ENCODE peak calls at places on chromosomes 6 and 20, in nine cellular contexts. X, A, H, L, U, I, Y, R and D are unnamed samples.

GRCh38 chr6:37048851-37049734 is 43.6 kb downstream of the FGD2 start:
- DNase-seq in X (no peak), A (no peak), H (peak), L (no peak), U (peak), I (no peak), Y (peak), R (peak), D (peak)

GRCh38 chr20:24970743-24971142 is 21.7 kb downstream of the CST7 start:
- DNase-seq in X (no peak), A (peak), H (no peak), L (no peak), U (no peak), I (no peak), Y (no peak), R (no peak), D (no peak)

GRCh38 chr6:39102024-39102820 is 12.8 kb downstream of the SAYSD1 start:
- DNase-seq in X (no peak), A (no peak), H (no peak), L (no peak), U (peak), I (no peak), Y (no peak), R (peak), D (no peak)

GRCh38 chr6:163596174-163596573 is 181.7 kb downstream of the QKI start:
- DNase-seq in X (no peak), A (no peak), H (no peak), L (no peak), U (no peak), I (no peak), Y (no peak), R (no peak), D (no peak)

GRCh38 chr6:31498748-31499147 is 803 bp downstream of the MICB start:
- DNase-seq in X (no peak), A (peak), H (no peak), L (no peak), U (no peak), I (no peak), Y (no peak), R (no peak), D (no peak)

GRCh38 chr20:49400410-49400809 is 82.1 kb downstream of the KCNB1 start:
- DNase-seq in X (no peak), A (peak), H (peak), L (no peak), U (no peak), I (no peak), Y (no peak), R (no peak), D (no peak)

GRCh38 chr6:162960674-162961457 is 233.1 kb downstream of the PACRG start:
- DNase-seq in X (no peak), A (no peak), H (no peak), L (no peak), U (no peak), I (no peak), Y (no peak), R (no peak), D (no peak)

GRCh38 chr6:10465633-10466499 is 51.0 kb upstream of the TFAP2A start:
- DNase-seq in X (no peak), A (no peak), H (no peak), L (peak), U (peak), I (no peak), Y (no peak), R (peak), D (no peak)

GRCh38 chr20:48763183-48764030 is 64.4 kb downstream of the PREX1 start:
- DNase-seq in X (no peak), A (no peak), H (no peak), L (no peak), U (no peak), I (no peak), Y (no peak), R (no peak), D (no peak)

GRCh38 chr6:37047933-37048850 is 42.7 kb downstream of the FGD2 start:
- DNase-seq in X (no peak), A (no peak), H (no peak), L (no peak), U (no peak), I (no peak), Y (no peak), R (no peak), D (no peak)

GRCh38 chr20:4226330-4227084 is 211.1 kb upstream of the RNF24 start:
- DNase-seq in X (no peak), A (no peak), H (no peak), L (no peak), U (no peak), I (no peak), Y (no peak), R (no peak), D (no peak)

GRCh38 chr6:7235712-7236311 is 77.2 kb downstream of the SSR1 start:
- DNase-seq in X (no peak), A (no peak), H (no peak), L (no peak), U (no peak), I (no peak), Y (no peak), R (peak), D (no peak)

GRCh38 chr6:139640453-139640852 is 266.0 kb upstream of the CITED2 start:
- DNase-seq in X (no peak), A (no peak), H (no peak), L (peak), U (peak), I (no peak), Y (peak), R (no peak), D (no peak)

GRCh38 chr20:50056408-50056926 is 56.5 kb downstream of the UBE2V1 start:
- DNase-seq in X (no peak), A (no peak), H (no peak), L (no peak), U (no peak), I (no peak), Y (no peak), R (no peak), D (no peak)

GRCh38 chr6:37920667-37921066 is 101.1 kb downstream of the ZFAND3 start:
- DNase-seq in X (no peak), A (no peak), H (no peak), L (no peak), U (no peak), I (no peak), Y (no peak), R (no peak), D (no peak)

GRCh38 chr20:10474606-10475184 is 39.6 kb downstream of the SLX4IP start:
- DNase-seq in X (no peak), A (peak), H (peak), L (peak), U (no peak), I (no peak), Y (no peak), R (no peak), D (no peak)

GRCh38 chr20:52649727-52650126 is 322.4 kb upstream of the TSHZ2 start:
- DNase-seq in X (no peak), A (no peak), H (no peak), L (no peak), U (no peak), I (no peak), Y (no peak), R (no peak), D (no peak)

GRCh38 chr6:139531148-139531547 is 156.7 kb upstream of the CITED2 start:
- DNase-seq in X (no peak), A (no peak), H (no peak), L (no peak), U (peak), I (no peak), Y (no peak), R (no peak), D (peak)

GRCh38 chr20:46569961-46570360 is 19.5 kb upstream of the OCSTAMP start:
- DNase-seq in X (no peak), A (no peak), H (no peak), L (no peak), U (no peak), I (no peak), Y (no peak), R (no peak), D (no peak)

GRCh38 chr6:169723200-169723909 is 945 bp downstream of the PHF10 start:
- DNase-seq in X (peak), A (peak), H (peak), L (peak), U (peak), I (no peak), Y (no peak), R (peak), D (peak)

GRCh38 chr6:12060780-12061619 is 48.9 kb downstream of the HIVEP1 start:
- DNase-seq in X (peak), A (peak), H (peak), L (peak), U (peak), I (peak), Y (peak), R (peak), D (peak)

GRCh38 chr6:134007077-134007476 is 45.3 kb downstream of the SLC2A12 start:
- DNase-seq in X (no peak), A (no peak), H (no peak), L (no peak), U (no peak), I (no peak), Y (no peak), R (peak), D (no peak)

GRCh38 chr6:53831081-53831839 is 36.5 kb downstream of the LRRC1 start:
- DNase-seq in X (no peak), A (no peak), H (no peak), L (no peak), U (no peak), I (no peak), Y (no peak), R (no peak), D (no peak)

GRCh38 chr6:21462519-21462852 is 131.1 kb upstream of the SOX4 start:
- DNase-seq in X (no peak), A (no peak), H (no peak), L (no peak), U (no peak), I (no peak), Y (no peak), R (no peak), D (no peak)

GRCh38 chr6:26240981-26241770 is 123.8 kb upstream of the BTN3A2 start:
- DNase-seq in X (peak), A (no peak), H (no peak), L (no peak), U (peak), I (no peak), Y (no peak), R (no peak), D (peak)

GRCh38 chr6:139109558-139109957 is 25.3 kb upstream of the HECA start:
- DNase-seq in X (no peak), A (no peak), H (no peak), L (peak), U (peak), I (no peak), Y (no peak), R (no peak), D (peak)

GRCh38 chr20:31390490-31390889 is at the start of gene DEFB119:
- DNase-seq in X (no peak), A (no peak), H (no peak), L (no peak), U (no peak), I (no peak), Y (no peak), R (no peak), D (no peak)

GRCh38 chr20:48302149-48302548 is 516.9 kb upstream of the SULF2 start:
- DNase-seq in X (no peak), A (no peak), H (no peak), L (no peak), U (no peak), I (no peak), Y (no peak), R (no peak), D (no peak)

GRCh38 chr6:95777338-95777737 is 200.0 kb downstream of the MANEA start:
- DNase-seq in X (no peak), A (no peak), H (no peak), L (no peak), U (no peak), I (no peak), Y (no peak), R (no peak), D (no peak)

GRCh38 chr6:110392727-110393126 is 22.6 kb downstream of the DDO start:
- DNase-seq in X (no peak), A (no peak), H (no peak), L (no peak), U (no peak), I (no peak), Y (no peak), R (no peak), D (no peak)

GRCh38 chr20:47985092-47985850 is 200.0 kb upstream of the SULF2 start:
- DNase-seq in X (no peak), A (no peak), H (no peak), L (no peak), U (no peak), I (no peak), Y (no peak), R (no peak), D (no peak)

GRCh38 chr6:100283288-100283687 is 181.4 kb downstream of the SIM1 start:
- DNase-seq in X (no peak), A (no peak), H (no peak), L (no peak), U (peak), I (no peak), Y (no peak), R (no peak), D (no peak)

GRCh38 chr6:111673871-111674270 is 68.2 kb upstream of the TRAF3IP2 start:
- DNase-seq in X (no peak), A (no peak), H (no peak), L (no peak), U (no peak), I (no peak), Y (no peak), R (no peak), D (no peak)
- H3K27ac ChIP-seq in X (no peak), A (no peak), H (no peak), L (no peak), U (no peak), I (no peak), Y (no peak), R (no peak), D (no peak)

GRCh38 chr6:2744206-2744771 is 6.4 kb downstream of the MYLK4 start:
- DNase-seq in X (peak), A (no peak), H (no peak), L (no peak), U (peak), I (no peak), Y (no peak), R (peak), D (no peak)
- TF ChIP-seq CTCF in X (no peak), A (no peak), H (no peak), L (peak), U (peak), I (peak), Y (no peak), R (peak), D (no peak)

DNA sequence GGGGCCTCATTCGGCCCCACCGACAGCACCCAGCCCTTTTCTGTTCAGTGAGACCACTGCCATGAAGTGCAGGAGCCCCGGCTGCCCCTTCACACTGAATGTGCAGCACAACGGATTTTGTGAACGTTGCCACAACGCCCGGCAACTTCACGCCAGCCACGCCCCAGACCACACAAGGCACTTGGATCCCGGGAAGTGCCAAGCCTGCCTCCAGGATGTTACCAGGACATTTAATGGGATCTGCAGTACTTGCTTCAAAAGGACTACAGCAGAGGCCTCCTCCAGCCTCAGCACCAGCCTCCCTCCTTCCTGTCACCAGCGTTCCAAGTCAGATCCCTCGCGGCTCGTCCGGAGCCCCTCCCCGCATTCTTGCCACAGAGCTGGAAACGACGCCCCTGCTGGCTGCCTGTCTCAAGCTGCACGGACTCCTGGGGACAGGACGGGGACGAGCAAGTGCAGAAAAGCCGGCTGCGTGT is 11.8 kb downstream of the TNFAIP3 start:
- DNase-seq in X (no peak), A (no peak), H (no peak), L (no peak), U (no peak), I (no peak), Y (no peak), R (no peak), D (no peak)
- H3K27ac ChIP-seq in X (no peak), A (peak), H (peak), L (no peak), U (no peak), I (no peak), Y (peak), R (no peak), D (no peak)

GRCh38 chr20:62899633-62900051 is 26.7 kb downstream of the DIDO1 start:
- DNase-seq in X (no peak), A (no peak), H (no peak), L (no peak), U (no peak), I (no peak), Y (no peak), R (no peak), D (no peak)
- TF ChIP-seq CTCF in X (no peak), A (no peak), H (no peak), L (no peak), U (peak), I (peak), Y (no peak), R (no peak), D (no peak)

DNA sequence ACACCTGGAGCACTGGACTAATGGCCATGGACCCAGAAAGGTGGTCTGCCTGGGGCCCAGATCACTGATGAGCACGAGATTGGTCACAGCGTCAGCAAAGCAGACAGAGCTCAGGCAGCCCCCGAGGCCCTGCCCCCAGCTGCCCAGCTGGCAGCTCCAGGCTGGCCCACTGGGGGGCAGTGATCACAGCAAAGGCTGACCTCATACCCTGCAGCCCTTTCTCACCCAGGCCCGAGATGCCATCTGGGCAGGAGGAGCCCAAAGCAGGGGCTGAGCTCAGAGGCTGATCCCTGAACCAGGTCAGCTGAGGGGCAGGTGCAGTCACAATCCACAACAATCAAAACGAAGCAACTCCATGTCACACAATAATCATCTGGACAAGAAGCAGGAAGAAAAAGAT is 4.1 kb downstream of the MAP1LC3A start:
- DNase-seq in X (no peak), A (no peak), H (no peak), L (peak), U (no peak), I (no peak), Y (no peak), R (no peak), D (no peak)
- H3K27ac ChIP-seq in X (no peak), A (no peak), H (peak), L (no peak), U (no peak), I (no peak), Y (no peak), R (no peak), D (no peak)

DNA sequence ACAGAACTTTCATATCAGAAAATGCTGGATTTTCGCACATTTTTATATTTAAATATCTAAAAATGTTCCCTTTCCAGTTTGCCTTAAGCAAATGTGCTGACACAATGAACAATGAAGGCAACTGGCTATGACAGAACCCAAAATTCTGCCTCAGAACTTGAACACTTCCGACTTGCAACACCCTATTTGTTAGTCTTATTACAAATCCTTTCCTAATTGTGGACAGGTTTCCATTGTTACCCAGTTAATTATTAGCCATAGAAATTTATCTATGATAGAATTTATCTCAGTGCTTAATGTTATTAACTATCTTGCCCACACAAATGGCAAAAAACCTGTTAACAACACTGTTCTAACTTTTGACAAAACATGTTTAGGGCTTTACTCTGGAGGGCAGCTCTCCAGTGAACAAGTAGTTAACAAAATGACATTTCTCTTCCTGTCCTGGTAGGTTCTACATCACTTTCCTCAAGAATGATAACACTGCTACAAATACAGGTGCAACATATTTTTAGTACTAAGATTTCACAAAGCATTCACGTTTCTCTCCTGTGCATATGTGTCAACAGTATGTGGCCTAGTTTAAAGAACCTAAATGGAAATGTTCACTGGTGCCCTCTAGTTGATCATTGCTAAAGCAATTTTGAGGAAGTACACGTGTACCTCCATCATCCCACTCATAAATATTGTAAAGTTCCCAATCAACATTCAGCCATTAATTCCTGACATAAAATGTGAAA is 58.4 kb downstream of the HIVEP2 start:
- DNase-seq in X (no peak), A (no peak), H (no peak), L (peak), U (no peak), I (peak), Y (peak), R (no peak), D (no peak)
- TF ChIP-seq CTCF in X (no peak), A (no peak), H (no peak), L (peak), U (peak), I (peak), Y (peak), R (peak), D (peak)

GRCh38 chr6:15506066-15506465 is 156.8 kb downstream of the DTNBP1 start:
- DNase-seq in X (no peak), A (peak), H (no peak), L (no peak), U (no peak), I (no peak), Y (no peak), R (peak), D (no peak)

GRCh38 chr6:15503346-15503680 is 159.5 kb downstream of the DTNBP1 start:
- DNase-seq in X (no peak), A (no peak), H (no peak), L (no peak), U (no peak), I (no peak), Y (no peak), R (no peak), D (no peak)

GRCh38 chr6:15504040-15504491 is 158.8 kb downstream of the DTNBP1 start:
- DNase-seq in X (no peak), A (peak), H (peak), L (no peak), U (peak), I (no peak), Y (no peak), R (no peak), D (no peak)

GRCh38 chr6:15505463-15505918 is 157.3 kb downstream of the DTNBP1 start:
- DNase-seq in X (no peak), A (peak), H (no peak), L (no peak), U (no peak), I (no peak), Y (no peak), R (peak), D (no peak)

GRCh38 chr6:15504581-15505350 is 158.1 kb downstream of the DTNBP1 start:
- DNase-seq in X (peak), A (peak), H (peak), L (no peak), U (peak), I (peak), Y (no peak), R (peak), D (no peak)
- H3K27ac ChIP-seq in X (no peak), A (peak), H (peak), L (no peak), U (peak), I (peak), Y (no peak), R (peak), D (no peak)